ENCODE peak calls at places on chromosomes 5 and 9, in four cellular contexts. Q, N, D and Z are unnamed samples.

GRCh38 chr5:115541586-115541985 is 3.0 kb downstream of the FEM1C start:
- DNase-seq in D (no peak), Q (no peak), N (peak), Z (no peak)

GRCh38 chr5:9094582-9094981 is 451.3 kb downstream of the SEMA5A start:
- DNase-seq in N (peak), D (no peak), Q (no peak), Z (no peak)

GRCh38 chr5:181260720-181261319 is at the start of gene TRIM52:
- DNase-seq in N (peak), Q (peak), D (peak), Z (peak)

GRCh38 chr5:136020383-136021015 is 8.3 kb upstream of the TGFBI start:
- DNase-seq in Q (no peak), D (no peak), N (peak), Z (peak)

GRCh38 chr9:76395381-76395780 is 1.2 kb upstream of the RFK start:
- DNase-seq in D (no peak), Q (no peak), N (no peak), Z (no peak)

GRCh38 chr5:93330506-93330905 is 250.5 kb downstream of the NR2F1-AS1 start:
- DNase-seq in Q (no peak), N (peak), D (no peak), Z (no peak)

GRCh38 chr5:150389759-150390256 is 22.9 kb downstream of the CD74 start:
- DNase-seq in D (peak), N (no peak), Q (no peak), Z (no peak)

GRCh38 chr9:135907006-135907434 is 326 bp downstream of the CAMSAP1 start:
- DNase-seq in Q (no peak), N (peak), D (peak), Z (peak)

GRCh38 chr9:6811436-6811835 is 53.7 kb downstream of the KDM4C start:
- DNase-seq in D (no peak), N (no peak), Q (no peak), Z (no peak)

GRCh38 chr9:137672907-137673791 is 54.3 kb downstream of the EHMT1 start:
- DNase-seq in Q (no peak), N (peak), D (peak), Z (peak)

GRCh38 chr5:98401645-98402044 is 371.8 kb upstream of the RGMB start:
- DNase-seq in N (peak), Q (no peak), D (no peak), Z (no peak)

GRCh38 chr9:117247271-117247670 is 167.6 kb downstream of the ASTN2 start:
- DNase-seq in N (no peak), D (peak), Q (no peak), Z (peak)

GRCh38 chr9:4090491-4090890 is 209.4 kb downstream of the GLIS3 start:
- DNase-seq in D (peak), N (no peak), Q (no peak), Z (no peak)

GRCh38 chr9:86859056-86859455 is 88.2 kb downstream of the GAS1 start:
- DNase-seq in D (no peak), N (no peak), Q (no peak), Z (no peak)

GRCh38 chr5:118923295-118924005 is 64.9 kb downstream of the DTWD2 start:
- DNase-seq in N (no peak), Q (no peak), D (no peak), Z (no peak)

GRCh38 chr9:2597483-2597882 is 24.1 kb upstream of the VLDLR start:
- DNase-seq in D (no peak), N (peak), Q (no peak), Z (no peak)

GRCh38 chr5:75412111-75412990 is 75.3 kb downstream of the HMGCR start:
- DNase-seq in D (peak), Q (no peak), N (peak), Z (no peak)

GRCh38 chr9:131282688-131283422 is 6.5 kb upstream of the FAM78A start:
- DNase-seq in D (peak), Q (peak), N (peak), Z (peak)

GRCh38 chr5:102290004-102290403 is 6.1 kb downstream of the SLCO4C1 start:
- DNase-seq in N (no peak), D (no peak), Q (no peak), Z (no peak)

GRCh38 chr9:131411719-131412681 is 18.1 kb downstream of the PRRC2B start:
- DNase-seq in D (no peak), Q (no peak), N (no peak), Z (peak)

DNA sequence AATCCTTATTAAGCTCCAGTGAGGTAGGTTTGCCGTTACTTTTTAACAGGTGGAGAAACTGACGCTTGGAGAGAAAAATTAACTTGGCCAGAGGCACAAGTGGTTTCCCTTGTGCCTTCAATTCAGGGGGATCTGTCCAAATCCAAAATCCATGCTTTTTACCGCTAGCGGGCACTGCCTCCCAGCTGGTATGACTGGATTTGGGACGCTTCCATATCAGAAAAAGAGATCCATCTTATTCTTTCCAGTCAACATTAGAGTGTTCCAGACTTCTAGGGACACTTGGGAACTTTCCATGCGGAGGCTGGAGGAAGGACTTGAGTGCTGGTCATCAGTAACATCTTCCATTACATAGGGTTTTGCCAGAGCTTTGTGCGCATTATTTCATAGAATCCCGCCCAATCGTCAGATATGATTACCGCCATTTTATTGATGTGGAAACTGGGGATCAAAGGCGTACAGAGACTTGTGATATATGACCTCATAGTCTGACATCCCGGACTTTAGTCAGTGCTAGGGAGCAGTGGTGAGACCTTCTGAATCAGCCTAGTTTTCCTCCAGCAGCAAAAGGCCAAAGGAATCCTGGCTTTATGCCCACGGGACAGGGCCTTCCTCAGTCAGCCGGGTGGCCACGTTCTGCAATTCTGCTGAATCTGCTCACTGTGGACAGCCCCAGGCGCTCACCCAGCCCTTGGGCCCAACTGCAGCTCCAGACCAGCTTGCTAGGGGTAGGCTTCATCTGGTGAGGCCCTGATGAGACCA is 1.1 kb upstream of the GNPDA1 start:
- DNase-seq in Q (no peak), D (no peak), N (peak), Z (peak)
- H4K8ac ChIP-seq in Q (no peak), D (no peak), N (no peak), Z (no peak)

GRCh38 chr5:32443145-32443540 is 1.4 kb downstream of the ZFR start:
- DNase-seq in D (no peak), Q (no peak), N (peak), Z (no peak)

GRCh38 chr5:32445831-32446614 is 1.5 kb upstream of the ZFR start:
- DNase-seq in N (no peak), D (no peak), Q (no peak), Z (no peak)

GRCh38 chr5:32443541-32444190 is 874 bp downstream of the ZFR start:
- DNase-seq in D (peak), Q (peak), N (peak), Z (peak)

GRCh38 chr5:32444946-32445758 is 612 bp upstream of the ZFR start:
- DNase-seq in D (no peak), N (peak), Q (no peak), Z (no peak)

DNA sequence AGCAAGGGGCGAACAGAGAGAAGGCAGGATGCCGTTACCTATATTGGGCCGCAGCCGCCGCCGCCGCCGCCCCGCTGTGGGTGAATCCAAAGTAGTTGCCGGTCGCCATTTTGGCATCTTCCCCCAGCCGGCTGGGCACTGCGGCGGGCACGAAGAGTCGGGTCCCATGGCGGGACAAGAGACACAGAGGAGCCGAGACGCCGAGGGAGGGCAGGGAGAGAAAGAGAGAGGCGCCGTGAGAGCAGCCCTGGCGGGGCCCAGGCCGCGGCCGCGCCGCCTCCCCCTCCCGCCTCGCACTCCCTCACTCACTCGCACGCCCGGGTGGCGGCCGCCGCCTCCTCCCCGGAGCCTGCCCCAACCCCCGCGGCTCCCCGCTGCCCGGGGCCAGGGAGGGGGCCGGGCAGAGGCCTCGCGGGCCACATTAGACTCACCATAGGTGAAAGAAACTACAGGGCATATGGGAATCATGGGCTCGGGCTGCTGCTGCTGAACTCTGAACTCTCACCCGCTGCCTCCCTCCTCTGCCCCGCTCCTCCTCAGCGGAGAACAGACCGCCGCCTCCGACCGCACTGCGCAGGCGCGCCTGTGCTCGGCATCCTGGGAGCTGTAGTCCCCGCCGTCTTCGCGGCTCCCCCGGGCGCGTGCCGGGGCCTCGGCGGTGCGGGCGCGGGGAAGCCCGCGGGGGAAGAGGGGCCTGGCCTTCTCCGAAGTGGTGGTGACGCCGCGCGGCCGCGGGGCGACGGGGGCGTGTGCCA is at the start of gene ZFR:
- DNase-seq in D (peak), N (peak), Q (peak), Z (peak)
- H3K4ac ChIP-seq in D (peak), N (peak), Q (no peak), Z (peak)

GRCh38 chr5:132424167-132424935 is 54.8 kb downstream of the SLC22A5 start:
- DNase-seq in Q (no peak), N (no peak), D (no peak), Z (no peak)

GRCh38 chr5:132422720-132423442 is 53.4 kb downstream of the SLC22A5 start:
- DNase-seq in Q (no peak), D (no peak), N (peak), Z (peak)

GRCh38 chr5:132425009-132425937 is 55.8 kb downstream of the SLC22A5 start:
- DNase-seq in N (peak), D (no peak), Q (peak), Z (peak)

GRCh38 chr5:132421442-132421841 is 51.9 kb downstream of the SLC22A5 start:
- DNase-seq in N (no peak), D (no peak), Q (no peak), Z (no peak)

GRCh38 chr5:132423443-132423898 is 54.0 kb downstream of the SLC22A5 start:
- DNase-seq in N (no peak), Q (no peak), D (no peak), Z (no peak)
- H3K4me2 ChIP-seq in N (no peak), Q (no peak), D (no peak), Z (no peak)

GRCh38 chr9:37370282-37370681 is 52.2 kb upstream of the GRHPR start:
- DNase-seq in Q (no peak), N (no peak), D (no peak), Z (no peak)
- H4K8ac ChIP-seq in Q (no peak), N (no peak), D (no peak), Z (no peak)

GRCh38 chr9:129339539-129340157 is 161.6 kb upstream of the IER5L start:
- DNase-seq in Q (no peak), D (no peak), N (no peak), Z (no peak)
- H3K4ac ChIP-seq in Q (peak), D (no peak), N (peak), Z (no peak)

GRCh38 chr5:179264641-179265528 is 80.4 kb downstream of the ADAMTS2 start:
- DNase-seq in D (no peak), N (no peak), Q (peak), Z (no peak)
- H3K4me2 ChIP-seq in D (no peak), N (peak), Q (no peak), Z (no peak)

DNA sequence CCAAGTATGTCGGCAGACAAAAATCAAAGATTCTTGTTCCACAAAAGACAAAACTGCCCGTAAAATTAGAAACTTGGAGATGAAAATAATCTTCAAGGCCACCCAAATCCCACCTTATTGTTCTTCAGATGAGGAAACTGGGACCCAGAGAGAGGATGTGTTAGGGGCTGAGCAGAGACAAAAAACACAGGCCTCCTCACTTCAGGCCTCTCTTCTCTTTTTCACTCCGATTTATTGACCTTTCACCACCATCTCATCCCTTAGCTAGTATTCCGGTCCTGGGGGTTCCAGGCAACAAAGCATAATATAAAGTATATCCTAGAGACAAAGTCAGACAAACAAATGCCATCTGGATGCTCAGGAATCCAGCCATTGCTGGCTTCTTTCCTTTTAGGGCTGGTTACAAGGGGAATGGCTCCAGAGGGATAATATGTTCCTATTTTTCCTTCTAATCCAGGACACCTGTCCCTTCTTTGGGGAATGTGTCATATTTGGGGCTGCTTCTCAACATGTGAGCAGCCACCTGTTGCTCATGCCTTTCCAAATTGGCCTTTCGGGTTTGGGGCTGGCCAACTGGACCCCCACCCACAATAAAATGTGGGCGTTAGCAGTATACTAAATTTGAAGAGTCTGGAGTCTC is 42.2 kb upstream of the AFAP1L1 start:
- DNase-seq in D (no peak), Q (no peak), N (no peak), Z (no peak)
- H4K8ac ChIP-seq in D (no peak), Q (no peak), N (peak), Z (no peak)

DNA sequence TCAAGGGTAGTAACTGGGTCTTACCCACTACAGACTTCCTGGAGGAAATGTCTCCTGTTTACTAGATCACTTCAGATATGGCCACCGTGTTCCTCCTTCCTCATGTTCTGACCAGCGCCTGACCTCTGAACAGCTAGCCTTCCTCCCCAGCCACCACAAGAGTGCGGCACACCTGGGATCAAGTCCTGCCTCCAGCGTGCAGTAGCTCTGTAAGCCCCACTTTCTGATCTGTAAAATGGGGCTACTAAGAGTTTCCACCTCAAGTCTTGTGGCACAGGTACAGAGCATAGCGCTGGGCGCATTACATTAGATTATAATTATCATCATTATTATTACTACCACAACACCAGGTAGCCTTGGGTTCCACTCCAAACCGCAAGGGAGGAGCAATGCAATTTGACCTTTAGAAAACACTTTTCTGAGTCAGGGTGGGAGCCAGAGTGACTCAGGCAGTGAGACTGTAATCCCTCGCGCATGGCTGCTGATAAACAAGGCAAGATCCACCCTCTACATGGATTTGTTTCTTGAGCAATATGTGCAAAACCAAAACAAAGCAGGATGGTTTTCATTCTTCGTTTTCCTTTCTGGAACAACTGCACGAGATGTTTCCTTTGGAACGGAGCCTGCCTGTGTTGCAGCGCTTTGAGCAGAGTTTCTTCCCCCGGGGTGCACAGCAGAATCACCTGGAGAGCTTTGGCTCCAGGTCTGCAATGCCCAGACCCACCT is 65.0 kb upstream of the ANGPTL2 start:
- DNase-seq in N (peak), Q (no peak), D (no peak), Z (peak)
- H3K4ac ChIP-seq in N (peak), Q (no peak), D (no peak), Z (no peak)